ENCODE peak calls at places on chromosomes 6 and 20, in seven cellular contexts. V is AG10803, O is astrocyte of the spinal cord, Z is GM23338, C is HFF-Myc, D is small intestine, Q is DND-41. J is an unnamed sample.

GRCh38 chr6:36753671-36754485 is 56.3 kb downstream of the RAB44 start:
- DNase-seq in V (no peak), O (no peak), Z (no peak), C (no peak), D (no peak), Q (no peak), J (no peak)

GRCh38 chr6:85436939-85437495 is 12.9 kb upstream of the NT5E start:
- DNase-seq in V (no peak), O (no peak), Z (no peak), C (no peak), D (no peak), Q (no peak), J (no peak)

GRCh38 chr20:50280851-50281655 is 90.4 kb downstream of the CEBPB start:
- DNase-seq in V (no peak), O (no peak), Z (no peak), C (no peak), D (no peak), Q (no peak), J (no peak)

GRCh38 chr6:31717499-31718222 is 2.5 kb downstream of the LY6G6D start:
- DNase-seq in V (no peak), O (no peak), Z (peak; percentile 83), C (no peak), D (no peak), Q (no peak), J (no peak)

GRCh38 chr6:157185171-157185570 is 138.1 kb downstream of the TMEM242 start:
- DNase-seq in V (no peak), O (no peak), Z (no peak), C (no peak), D (peak; percentile 8), Q (no peak), J (no peak)

GRCh38 chr20:36094497-36094896 is 60.0 kb upstream of the EPB41L1 start:
- DNase-seq in V (peak; percentile 29), O (no peak), Z (peak; percentile 63), C (no peak), D (no peak), Q (no peak), J (no peak)

GRCh38 chr20:9838378-9839295 is at the start of gene PAK5:
- DNase-seq in V (peak; percentile 0), O (peak; percentile 48), Z (peak; percentile 96), C (no peak), D (peak; percentile 29), Q (no peak), J (no peak)

GRCh38 chr6:105021399-105021798 is 64.5 kb downstream of the LIN28B start:
- DNase-seq in V (no peak), O (no peak), Z (no peak), C (no peak), D (no peak), Q (no peak), J (no peak)

GRCh38 chr6:163570579-163571231 is 156.2 kb downstream of the QKI start:
- DNase-seq in V (no peak), O (no peak), Z (no peak), C (no peak), D (no peak), Q (no peak), J (no peak)

GRCh38 chr6:110543106-110543505 is 66.7 kb upstream of the SLC22A16 start:
- DNase-seq in V (no peak), O (no peak), Z (no peak), C (no peak), D (no peak), Q (no peak), J (no peak)

GRCh38 chr6:170031096-170031471 is 259.8 kb downstream of the DLL1 start:
- DNase-seq in V (peak; percentile 11), O (no peak), Z (no peak), C (no peak), D (no peak), Q (no peak), J (no peak)

GRCh38 chr6:112173401-112173800 is 81.0 kb downstream of the LAMA4 start:
- DNase-seq in V (peak; percentile 35), O (no peak), Z (no peak), C (no peak), D (no peak), Q (no peak), J (no peak)

GRCh38 chr6:32190946-32191677 is 1.1 kb upstream of the PBX2 start:
- DNase-seq in V (no peak), O (no peak), Z (no peak), C (no peak), D (peak; percentile 35), Q (no peak), J (no peak)

GRCh38 chr6:156617376-156617775 is 159.8 kb upstream of the ARID1B start:
- DNase-seq in V (peak; percentile 18), O (no peak), Z (no peak), C (no peak), D (peak; percentile 99), Q (no peak), J (no peak)

GRCh38 chr20:24314053-24314452 is 155.4 kb upstream of the SYNDIG1 start:
- DNase-seq in V (no peak), O (no peak), Z (no peak), C (no peak), D (no peak), Q (no peak), J (no peak)

GRCh38 chr6:119140471-119141165 is 62.2 kb upstream of the FAM184A start:
- DNase-seq in V (no peak), O (no peak), Z (no peak), C (no peak), D (no peak), Q (no peak), J (no peak)

GRCh38 chr20:10672579-10673127 is 1.1 kb downstream of the JAG1 start:
- DNase-seq in V (peak; percentile 39), O (peak; percentile 69), Z (peak; percentile 64), C (no peak), D (peak; percentile 76), Q (no peak), J (no peak)

GRCh38 chr6:55528624-55529023 is 50.4 kb downstream of the HMGCLL1 start:
- DNase-seq in V (peak; percentile 6), O (peak; percentile 33), Z (peak; percentile 75), C (peak; percentile 24), D (peak; percentile 16), Q (no peak), J (no peak)

GRCh38 chr6:37713529-37714119 is 15.9 kb upstream of the MDGA1 start:
- DNase-seq in V (peak; percentile 80), O (peak; percentile 59), Z (no peak), C (peak; percentile 64), D (no peak), Q (no peak), J (peak; percentile 68)

GRCh38 chr6:74867286-74867685 is 338.6 kb downstream of the COL12A1 start:
- DNase-seq in V (peak; percentile 89), O (no peak), Z (no peak), C (no peak), D (no peak), Q (no peak), J (no peak)

GRCh38 chr6:52667572-52667971 is 3.3 kb upstream of the TMEM14A start:
- DNase-seq in V (no peak), O (no peak), Z (no peak), C (no peak), D (no peak), Q (no peak), J (no peak)

GRCh38 chr6:49541936-49542335 is 8.5 kb upstream of the C6orf141 start:
- DNase-seq in V (no peak), O (no peak), Z (no peak), C (no peak), D (no peak), Q (no peak), J (no peak)

GRCh38 chr6:158910484-158911075 is 89.4 kb downstream of the RSPH3 start:
- DNase-seq in V (no peak), O (peak; percentile 8), Z (peak; percentile 92), C (no peak), D (peak; percentile 26), Q (no peak), J (no peak)

GRCh38 chr20:8631271-8631670 is 437.6 kb upstream of the PLCB4 start:
- DNase-seq in V (no peak), O (peak; percentile 59), Z (no peak), C (no peak), D (no peak), Q (no peak), J (no peak)

GRCh38 chr20:8624616-8625015 is 444.3 kb upstream of the PLCB4 start:
- DNase-seq in V (no peak), O (no peak), Z (no peak), C (no peak), D (no peak), Q (no peak), J (no peak)

GRCh38 chr20:8624046-8624445 is 444.8 kb upstream of the PLCB4 start:
- DNase-seq in V (no peak), O (no peak), Z (no peak), C (no peak), D (no peak), Q (no peak), J (no peak)

GRCh38 chr20:8633366-8633765 is 435.5 kb upstream of the PLCB4 start:
- DNase-seq in V (peak; percentile 23), O (peak; percentile 25), Z (no peak), C (no peak), D (no peak), Q (no peak), J (peak; percentile 2)

GRCh38 chr20:8627386-8628030 is 441.4 kb upstream of the PLCB4 start:
- DNase-seq in V (no peak), O (no peak), Z (no peak), C (no peak), D (no peak), Q (no peak), J (no peak)
- H3K4me3 ChIP-seq in V (no peak overlapping the region), O (no peak overlapping the region), Z (no peak overlapping the region), C (no peak overlapping the region), D (no peak overlapping the region), Q (no peak overlapping the region), J (no peak overlapping the region)

GRCh38 chr6:2763345-2763841 is 1.8 kb upstream of the WRNIP1 start:
- DNase-seq in V (no peak), O (no peak), Z (no peak), C (no peak), D (no peak), Q (no peak), J (no peak)
- H3K4me3 ChIP-seq in V (no peak overlapping the region), O (no peak overlapping the region), Z (no peak overlapping the region), C (no peak overlapping the region), D (no peak overlapping the region), Q (no peak overlapping the region), J (no peak overlapping the region)

GRCh38 chr6:6927437-6928361 is 180.1 kb upstream of the RREB1 start:
- DNase-seq in V (no peak), O (no peak), Z (peak; percentile 19), C (no peak), D (no peak), Q (no peak), J (no peak)
- H3K4me3 ChIP-seq in V (peak overlapping the region; percentile 33), O (no peak overlapping the region), Z (no peak overlapping the region), C (no peak overlapping the region), D (no peak overlapping the region), Q (no peak overlapping the region), J (no peak overlapping the region)

DNA sequence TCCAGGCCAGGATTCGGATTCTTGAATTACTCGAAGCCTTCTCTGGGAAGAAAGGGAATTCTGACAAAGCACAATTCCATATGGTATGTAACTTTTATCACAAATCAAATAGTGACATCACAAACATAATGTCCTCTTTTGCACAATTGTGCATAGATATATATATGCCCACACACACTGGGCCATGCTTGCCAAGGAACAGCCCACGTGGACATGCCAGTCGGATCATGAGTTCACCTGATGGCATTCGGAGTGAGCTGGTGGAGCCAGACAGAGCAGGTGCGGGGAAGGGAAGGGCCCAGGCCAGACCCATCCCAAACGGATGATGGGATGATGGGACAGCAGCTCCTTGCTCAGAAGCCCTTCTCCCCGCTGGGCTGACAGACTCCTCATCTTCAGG is 108.6 kb upstream of the RAB32 start:
- DNase-seq in V (no peak), O (no peak), Z (no peak), C (no peak), D (no peak), Q (no peak), J (no peak)
- H3K4me3 ChIP-seq in V (no peak overlapping the region), O (no peak overlapping the region), Z (peak overlapping the region; percentile 68), C (no peak overlapping the region), D (no peak overlapping the region), Q (no peak overlapping the region), J (no peak overlapping the region)

J was measured in AG09309.